ENCODE peak calls at places on chromosomes 13 and 19, in eight cellular contexts. G is activated naive CD4-positive, alpha-beta T cell treated with anti-CD3 and anti-CD28 coated beads, Interleukin-2, amount 10 ng/mL, durations not matched to agents 7 days and 5 days; N is stimulated activated CD8-positive, alpha-beta memory T cell treated with anti-CD3 and anti-CD28 coated beads, Interleukin-12 subunit alpha, Interleukin-12 subunit beta, amount 100 ng/mL, for 1 hour; M is D341Med; V is GDM1; W is T-helper 1 cell; U is hepatocyte; O is naive thymus-derived CD8-positive, alpha-beta T cell. Y is an unnamed sample.
A peak's percentile ranks its signal among the peaks of the same experiment; 100 is the strongest.

GRCh38 chr19:17220207-17220758 is 5.1 kb downstream of the USE1 start:
- DNase-seq in G (no peak), N (no peak), M (no peak), V (no peak), W (no peak), U (peak; percentile 83), O (no peak), Y (no peak)

GRCh38 chr19:800360-801029 is 3.2 kb downstream of the PTBP1 start:
- DNase-seq in G (no peak), N (no peak), M (no peak), V (no peak), W (no peak), U (peak; percentile 78), O (no peak), Y (no peak)

GRCh38 chr13:61255035-61255796 is 160.4 kb downstream of the PCDH20 start:
- DNase-seq in G (no peak), N (no peak), M (peak; percentile 33), V (no peak), W (no peak), U (peak; percentile 12), O (no peak), Y (no peak)

GRCh38 chr19:10343495-10343894 is 4.1 kb upstream of the ICAM3 start:
- DNase-seq in G (no peak), N (no peak), M (no peak), V (no peak), W (no peak), U (no peak), O (no peak), Y (no peak)

GRCh38 chr13:21218351-21219043 is 42.0 kb downstream of the MRPL57 start:
- DNase-seq in G (peak; percentile 26), N (no peak), M (no peak), V (peak; percentile 93), W (no peak), U (no peak), O (no peak), Y (no peak)

GRCh38 chr13:31009166-31009565 is 76.7 kb downstream of the TEX26 start:
- DNase-seq in G (no peak), N (no peak), M (no peak), V (no peak), W (no peak), U (no peak), O (no peak), Y (no peak)

GRCh38 chr13:110347535-110348308 is 40.6 kb downstream of the COL4A2 start:
- DNase-seq in G (no peak), N (no peak), M (no peak), V (no peak), W (no peak), U (no peak), O (no peak), Y (no peak)

GRCh38 chr19:42271861-42272534 is 2.9 kb downstream of the CIC start:
- DNase-seq in G (no peak), N (no peak), M (no peak), V (no peak), W (no peak), U (no peak), O (no peak), Y (no peak)